ENCODE peak calls at places on chromosomes 13 and 19, in seven cellular contexts. V is LHCN-M2; F is NCI-H345; Z is pancreas; H is myocyte; O is dermis microvascular lymphatic vessel endothelial cell; K is activated CD4-positive, alpha-beta T cell treated with anti-CD3 and anti-CD28 coated beads for 24 hours. B is an unnamed sample.

GRCh38 chr19:3387645-3388589 is 21.5 kb downstream of the NFIC start:
- DNase-seq in H (peak; percentile 95), O (peak; percentile 57), K (no peak), V (peak; percentile 91), Z (peak; percentile 98), F (peak; percentile 91), B (peak; percentile 31)

GRCh38 chr13:27101847-27102246 is 69.8 kb downstream of the USP12 start:
- DNase-seq in K (no peak), O (no peak), Z (no peak), V (no peak), F (no peak), H (no peak), B (no peak)

GRCh38 chr19:1130801-1131717 is 27.3 kb downstream of the GPX4 start:
- DNase-seq in H (peak; percentile 19), F (no peak), Z (peak; percentile 79), V (no peak), K (no peak), O (no peak), B (peak; percentile 34)

GRCh38 chr13:36193151-36193855 is 21.1 kb downstream of the SOHLH2 start:
- DNase-seq in Z (no peak), V (peak; percentile 81), H (peak; percentile 76), K (no peak), F (no peak), O (no peak), B (no peak)

GRCh38 chr13:113608967-113609533 is 24.5 kb downstream of the TFDP1 start:
- DNase-seq in V (no peak), F (no peak), H (no peak), K (no peak), Z (peak; percentile 55), O (no peak), B (no peak)

GRCh38 chr13:24671367-24672117 is 8.7 kb upstream of the ATP12A start:
- DNase-seq in K (no peak), O (peak; percentile 49), V (peak; percentile 61), H (peak; percentile 70), F (peak; percentile 64), Z (no peak), B (peak; percentile 53)

GRCh38 chr13:73677041-73677589 is 457.1 kb downstream of the KLF12 start:
- DNase-seq in H (no peak), Z (no peak), O (peak; percentile 79), F (peak; percentile 70), K (no peak), V (no peak), B (peak; percentile 33)

GRCh38 chr13:83881917-83882625 is at the start of gene SLITRK1:
- DNase-seq in V (peak; percentile 78), Z (peak; percentile 89), O (peak; percentile 2), K (no peak), F (peak; percentile 60), H (peak; percentile 88), B (peak; percentile 0)

GRCh38 chr13:89401209-89401810 is 1730.1 kb downstream of the SLITRK5 start:
- DNase-seq in K (no peak), O (peak; percentile 30), V (peak; percentile 69), Z (no peak), H (peak; percentile 52), F (no peak), B (peak; percentile 8)

GRCh38 chr19:8571006-8571411 is 6.2 kb downstream of the MYO1F start:
- DNase-seq in H (no peak), Z (no peak), F (no peak), O (peak; percentile 25), K (no peak), V (peak; percentile 62), B (peak; percentile 73)

GRCh38 chr19:43532962-43533545 is at the start of gene ZNF575:
- DNase-seq in O (peak; percentile 92), Z (peak; percentile 95), H (peak; percentile 89), F (peak; percentile 90), V (peak; percentile 91), K (peak; percentile 81), B (peak; percentile 95)

GRCh38 chr13:110499621-110500281 is 61.8 kb downstream of the RAB20 start:
- DNase-seq in H (peak; percentile 20), Z (no peak), K (no peak), V (peak; percentile 84), F (peak; percentile 96), O (peak; percentile 69), B (peak; percentile 53)

GRCh38 chr19:53294786-53295441 is 27.4 kb upstream of the VN1R4 start:
- DNase-seq in H (no peak), F (no peak), K (no peak), V (peak; percentile 19), Z (no peak), O (no peak), B (no peak)